ENCODE peak calls at places on chromosomes 1 and 21, in six cellular contexts. S is mammary epithelial cell, Z is right lobe of liver, J is aorta, H is heart left ventricle, T is left ventricle myocardium inferior. K is an unnamed sample.

GRCh38 chr1:206890125-206890637 is 7.1 kb upstream of the IL24 start:
- DNase-seq in S (peak; percentile 84), Z (no peak), J (no peak), H (no peak), T (no peak), K (no peak)

GRCh38 chr1:113146242-113147072 is 73.5 kb downstream of the LRIG2 start:
- DNase-seq in S (peak; percentile 47), Z (no peak), J (no peak), H (no peak), T (no peak), K (no peak)

GRCh38 chr1:231310391-231310934 is 27.2 kb downstream of the EXOC8 start:
- DNase-seq in S (no peak), Z (peak; percentile 36), J (no peak), H (no peak), T (no peak), K (no peak)

GRCh38 chr1:240073097-240073496 is 18.6 kb upstream of the FMN2 start:
- DNase-seq in S (no peak), Z (no peak), J (no peak), H (no peak), T (no peak), K (no peak)

GRCh38 chr1:204405988-204406387 is 5.6 kb downstream of the PPP1R15B start:
- DNase-seq in S (no peak), Z (no peak), J (no peak), H (no peak), T (no peak), K (no peak)

GRCh38 chr1:115492880-115493279 is 148.9 kb upstream of the VANGL1 start:
- DNase-seq in S (peak; percentile 46), Z (no peak), J (no peak), H (no peak), T (no peak), K (no peak)

GRCh38 chr1:155001438-155001687 is 1.2 kb upstream of the ZBTB7B start:
- DNase-seq in S (no peak), Z (no peak), J (no peak), H (no peak), T (no peak), K (no peak)

GRCh38 chr1:4585705-4586104 is 68.7 kb upstream of the AJAP1 start:
- DNase-seq in S (no peak), Z (no peak), J (no peak), H (peak; percentile 29), T (no peak), K (no peak)

GRCh38 chr1:225882699-225883615 is 777 bp upstream of the TMEM63A start:
- DNase-seq in S (peak; percentile 37), Z (peak; percentile 83), J (peak; percentile 73), H (peak; percentile 59), T (peak; percentile 65), K (no peak)

GRCh38 chr1:155006601-155007101 is 4.0 kb downstream of the ZBTB7B start:
- DNase-seq in S (no peak), Z (peak; percentile 52), J (no peak), H (no peak), T (no peak), K (peak; percentile 33)

GRCh38 chr1:52725903-52726264 is 369 bp upstream of the ZYG11B start:
- DNase-seq in S (no peak), Z (no peak), J (no peak), H (no peak), T (no peak), K (no peak)

GRCh38 chr1:207261971-207262370 is 59.5 kb upstream of the CD55 start:
- DNase-seq in S (peak; percentile 4), Z (no peak), J (no peak), H (no peak), T (no peak), K (no peak)

GRCh38 chr1:117695796-117696505 is 90.1 kb downstream of the TENT5C start:
- DNase-seq in S (peak; percentile 19), Z (no peak), J (peak; percentile 74), H (peak; percentile 43), T (no peak), K (no peak)

GRCh38 chr1:3453891-3454810 is at the start of gene ARHGEF16:
- DNase-seq in S (peak; percentile 65), Z (peak; percentile 91), J (peak; percentile 67), H (peak; percentile 46), T (peak; percentile 54), K (no peak)

GRCh38 chr1:200684015-200684414 is 14.3 kb upstream of the DDX59 start:
- DNase-seq in S (peak; percentile 84), Z (no peak), J (no peak), H (no peak), T (no peak), K (no peak)

GRCh38 chr1:230356869-230357778 is 69.0 kb downstream of the PGBD5 start:
- DNase-seq in S (no peak), Z (no peak), J (no peak), H (no peak), T (no peak), K (no peak)

GRCh38 chr1:79006564-79006963 is at the start of gene ADGRL4:
- DNase-seq in S (no peak), Z (peak; percentile 45), J (peak; percentile 46), H (peak; percentile 77), T (peak; percentile 50), K (no peak)

GRCh38 chr1:211697356-211697755 is 21.9 kb upstream of the NEK2 start:
- DNase-seq in S (no peak), Z (no peak), J (no peak), H (no peak), T (no peak), K (no peak)

GRCh38 chr1:167602840-167603239 is 27.2 kb upstream of the RCSD1 start:
- DNase-seq in S (no peak), Z (no peak), J (no peak), H (no peak), T (no peak), K (no peak)

GRCh38 chr1:167439301-167439988 is 78.9 kb downstream of the CD247 start:
- DNase-seq in S (peak; percentile 36), Z (no peak), J (no peak), H (peak; percentile 41), T (no peak), K (peak; percentile 15)

GRCh38 chr21:45067462-45068285 is 6.7 kb upstream of the ADARB1 start:
- DNase-seq in S (no peak), Z (no peak), J (no peak), H (no peak), T (no peak), K (no peak)

GRCh38 chr1:28682840-28683239 is 14.3 kb downstream of the GMEB1 start:
- DNase-seq in S (peak; percentile 39), Z (no peak), J (no peak), H (no peak), T (no peak), K (no peak)

GRCh38 chr1:59146651-59147358 is 150.1 kb upstream of the FGGY start:
- DNase-seq in S (peak; percentile 34), Z (peak; percentile 51), J (peak; percentile 75), H (peak; percentile 73), T (peak; percentile 66), K (no peak)

GRCh38 chr21:44713846-44714245 is 2.5 kb upstream of the TSPEAR start:
- DNase-seq in S (no peak), Z (no peak), J (no peak), H (no peak), T (no peak), K (no peak)

GRCh38 chr1:47996406-47997226 is 569 bp downstream of the TRABD2B start:
- DNase-seq in S (no peak), Z (peak; percentile 56), J (peak; percentile 59), H (peak; percentile 24), T (no peak), K (no peak)

GRCh38 chr1:38456564-38456876 is 403.1 kb downstream of the RRAGC start:
- DNase-seq in S (no peak), Z (no peak), J (no peak), H (no peak), T (no peak), K (no peak)

GRCh38 chr1:65469889-65470340 is 49.4 kb downstream of the LEPR start:
- DNase-seq in S (no peak), Z (no peak), J (no peak), H (no peak), T (no peak), K (no peak)

GRCh38 chr21:44058652-44058964 is 46.5 kb downstream of the TRAPPC10 start:
- DNase-seq in S (no peak), Z (no peak), J (no peak), H (no peak), T (no peak), K (no peak)

DNA sequence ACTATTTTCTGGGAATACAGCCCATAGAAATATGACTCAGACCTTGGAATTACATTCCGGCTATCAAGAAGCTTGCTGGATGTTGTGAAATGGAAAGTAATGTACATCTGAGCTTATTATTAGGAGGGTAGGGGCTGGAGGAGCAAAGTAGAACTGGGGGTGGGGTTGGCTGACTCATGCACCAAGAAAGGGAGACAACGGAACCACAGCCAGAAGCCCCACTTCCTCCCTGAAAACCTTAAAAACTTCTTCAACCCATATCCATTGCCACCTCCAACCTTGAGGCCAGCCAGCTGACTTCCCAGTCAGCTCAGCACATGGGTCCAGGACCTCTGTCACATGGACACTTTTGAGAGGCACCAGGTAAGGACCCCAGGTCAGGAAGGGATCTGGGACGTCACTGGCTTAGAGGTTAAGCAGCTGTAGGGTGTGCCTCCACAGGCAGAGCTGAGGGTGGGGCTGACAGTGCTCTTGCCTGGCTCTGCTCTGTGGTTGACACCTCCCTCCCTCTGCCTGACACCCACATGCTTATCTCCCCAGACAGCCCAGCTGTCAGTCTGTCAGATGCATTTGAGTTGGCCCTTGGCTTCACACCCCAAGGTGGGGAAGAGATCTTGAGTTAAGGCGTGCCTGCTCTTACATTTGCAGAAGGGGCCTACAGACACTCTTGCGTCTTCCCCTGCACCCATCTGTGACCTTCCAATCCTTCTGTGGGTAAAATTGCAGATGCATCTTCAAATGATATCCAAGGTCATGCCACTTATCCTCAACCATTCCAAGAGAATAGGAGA is 5.7 kb upstream of the ZNF683 start:
- DNase-seq in S (peak; percentile 87), Z (no peak), J (no peak), H (peak; percentile 24), T (no peak), K (peak; percentile 21)
- H3K27ac ChIP-seq in S (peak overlapping the region; percentile 84), Z (no peak overlapping the region), J (no peak overlapping the region), H (no peak overlapping the region), T (no peak overlapping the region), K (no peak overlapping the region)

GRCh38 chr1:183304466-183305122 is 113.6 kb downstream of the NMNAT2 start:
- DNase-seq in S (no peak), Z (no peak), J (no peak), H (peak; percentile 38), T (no peak), K (no peak)
- H3K27ac ChIP-seq in S (no peak overlapping the region), Z (no peak overlapping the region), J (peak overlapping the region; percentile 93), H (peak overlapping the region; percentile 85), T (peak overlapping the region; percentile 73), K (no peak overlapping the region)

GRCh38 chr1:17561252-17561558 is 21.7 kb downstream of the ARHGEF10L start:
- DNase-seq in S (no peak), Z (no peak), J (peak; percentile 88), H (no peak), T (no peak), K (no peak)
- H3K27ac ChIP-seq in S (no peak overlapping the region), Z (peak overlapping the region; percentile 87), J (peak overlapping the region; percentile 76), H (peak overlapping the region; percentile 92), T (peak overlapping the region; percentile 96), K (peak overlapping the region; percentile 68)

GRCh38 chr1:169103002-169103401 is 3.5 kb upstream of the ATP1B1 start:
- DNase-seq in S (no peak), Z (no peak), J (no peak), H (no peak), T (no peak), K (no peak)
- H3K27ac ChIP-seq in S (no peak overlapping the region), Z (no peak overlapping the region), J (peak overlapping the region; percentile 11), H (peak overlapping the region; percentile 56), T (peak overlapping the region; percentile 97), K (peak overlapping the region; percentile 91)

GRCh38 chr1:180170569-180170968 is 15.9 kb downstream of the QSOX1 start:
- DNase-seq in S (peak; percentile 73), Z (no peak), J (no peak), H (no peak), T (no peak), K (no peak)
- H3K27ac ChIP-seq in S (no peak overlapping the region), Z (no peak overlapping the region), J (no peak overlapping the region), H (no peak overlapping the region), T (no peak overlapping the region), K (no peak overlapping the region)